ENCODE peak calls at places on chromosomes 5 and 9, in eight cellular contexts. Z, T, N, S, B, P, C and W are unnamed samples.
A peak's percentile ranks its signal among the peaks of the same experiment; 100 is the strongest.

GRCh38 chr9:18452276-18452675 is 21.7 kb upstream of the ADAMTSL1 start:
- DNase-seq in Z (no peak), T (no peak), N (no peak), S (no peak), B (no peak), P (no peak), C (no peak), W (no peak)

GRCh38 chr5:127077346-127077745 is 4.0 kb upstream of the C5orf63 start:
- DNase-seq in Z (no peak), T (no peak), N (no peak), S (no peak), B (no peak), P (no peak), C (no peak), W (no peak)

GRCh38 chr5:140358738-140359310 is 1.2 kb upstream of the SLC4A9 start:
- DNase-seq in Z (peak; percentile 48), T (peak; percentile 51), N (peak; percentile 42), S (peak; percentile 74), B (peak; percentile 37), P (peak; percentile 64), C (peak; percentile 72), W (peak; percentile 53)

GRCh38 chr9:113559834-113560620 is 96.5 kb downstream of the RGS3 start:
- DNase-seq in Z (no peak), T (no peak), N (no peak), S (no peak), B (no peak), P (no peak), C (no peak), W (no peak)

GRCh38 chr5:133299021-133299420 is 247.2 kb downstream of the HSPA4 start:
- DNase-seq in Z (peak; percentile 66), T (no peak), N (no peak), S (no peak), B (no peak), P (no peak), C (no peak), W (no peak)

GRCh38 chr5:39257554-39257953 is 38.2 kb upstream of the FYB1 start:
- DNase-seq in Z (no peak), T (no peak), N (no peak), S (no peak), B (peak; percentile 27), P (no peak), C (no peak), W (no peak)

GRCh38 chr5:34789639-34790038 is 49.3 kb upstream of the TTC23L start:
- DNase-seq in Z (no peak), T (no peak), N (no peak), S (no peak), B (no peak), P (no peak), C (no peak), W (no peak)

GRCh38 chr9:18689881-18690280 is 215.9 kb downstream of the ADAMTSL1 start:
- DNase-seq in Z (peak; percentile 32), T (peak; percentile 29), N (no peak), S (no peak), B (no peak), P (no peak), C (no peak), W (no peak)

GRCh38 chr9:123960965-123961364 is 31.0 kb upstream of the DENND1A start:
- DNase-seq in Z (no peak), T (no peak), N (no peak), S (no peak), B (no peak), P (no peak), C (no peak), W (no peak)

GRCh38 chr5:136374003-136374402 is 8.7 kb upstream of the TRPC7 start:
- DNase-seq in Z (peak; percentile 58), T (peak; percentile 12), N (no peak), S (peak; percentile 41), B (peak; percentile 13), P (peak; percentile 41), C (no peak), W (no peak)

GRCh38 chr5:367358-368130 is 46.0 kb downstream of the AHRR start:
- DNase-seq in Z (no peak), T (no peak), N (no peak), S (no peak), B (no peak), P (peak; percentile 10), C (no peak), W (peak; percentile 4)

GRCh38 chr9:134807726-134808125 is 72.9 kb upstream of the FCN2 start:
- DNase-seq in Z (no peak), T (peak; percentile 64), N (peak; percentile 63), S (no peak), B (no peak), P (no peak), C (no peak), W (no peak)

GRCh38 chr5:96050273-96050880 is 88.7 kb upstream of the ELL2 start:
- DNase-seq in Z (no peak), T (no peak), N (no peak), S (no peak), B (no peak), P (no peak), C (no peak), W (no peak)

GRCh38 chr5:58922392-58923171 is 339.7 kb downstream of the RAB3C start:
- DNase-seq in Z (no peak), T (peak; percentile 6), N (peak; percentile 48), S (no peak), B (no peak), P (no peak), C (no peak), W (no peak)

GRCh38 chr5:65191554-65192126 is 290.1 kb downstream of the ADAMTS6 start:
- DNase-seq in Z (no peak), T (no peak), N (no peak), S (no peak), B (no peak), P (no peak), C (no peak), W (no peak)

GRCh38 chr9:1140057-1140456 is 89.9 kb downstream of the DMRT2 start:
- DNase-seq in Z (no peak), T (no peak), N (no peak), S (no peak), B (no peak), P (no peak), C (no peak), W (no peak)

GRCh38 chr9:31304576-31304975 is 1079.9 kb upstream of the ACO1 start:
- DNase-seq in Z (no peak), T (peak; percentile 32), N (peak; percentile 85), S (peak; percentile 68), B (no peak), P (no peak), C (no peak), W (no peak)

GRCh38 chr5:75234251-75234650 is 2.4 kb downstream of the ANKRD31 start:
- DNase-seq in Z (no peak), T (no peak), N (no peak), S (no peak), B (no peak), P (no peak), C (no peak), W (no peak)

GRCh38 chr9:7549261-7549660 is 250.3 kb downstream of the DMAC1 start:
- DNase-seq in Z (peak; percentile 97), T (no peak), N (peak; percentile 14), S (no peak), B (no peak), P (peak; percentile 49), C (no peak), W (peak; percentile 81)

GRCh38 chr9:97744710-97745708 is 47.9 kb upstream of the XPA start:
- DNase-seq in Z (no peak), T (peak; percentile 30), N (no peak), S (peak; percentile 38), B (no peak), P (peak; percentile 60), C (no peak), W (no peak)

GRCh38 chr5:181127907-181128626 is 2.9 kb downstream of the OR2V1 start:
- DNase-seq in Z (no peak), T (no peak), N (no peak), S (no peak), B (no peak), P (no peak), C (no peak), W (no peak)

GRCh38 chr5:135729582-135729879 is 104.9 kb upstream of the SLC25A48 start:
- DNase-seq in Z (no peak), T (no peak), N (no peak), S (peak; percentile 65), B (no peak), P (no peak), C (no peak), W (no peak)

GRCh38 chr9:133821606-133822438 is 83.7 kb upstream of the SARDH start:
- DNase-seq in Z (peak; percentile 32), T (peak; percentile 40), N (peak; percentile 9), S (no peak), B (no peak), P (no peak), C (no peak), W (peak; percentile 82)

GRCh38 chr5:55750499-55750898 is 12.6 kb downstream of the DDX4 start:
- DNase-seq in Z (no peak), T (no peak), N (no peak), S (no peak), B (no peak), P (no peak), C (no peak), W (no peak)

GRCh38 chr9:109652971-109653370 is 127.0 kb upstream of the PALM2AKAP2 start:
- DNase-seq in Z (no peak), T (peak; percentile 16), N (peak; percentile 43), S (peak; percentile 83), B (peak; percentile 5), P (no peak), C (peak; percentile 30), W (no peak)
- TF ChIP-seq CTCF in Z (peak; percentile 6), T (peak; percentile 38), N (peak; percentile 38), S (peak; percentile 64), B (peak; percentile 30), P (no peak), C (peak; percentile 58), W (no peak)

GRCh38 chr9:87250205-87250604 is 247.5 kb upstream of the DAPK1 start:
- DNase-seq in Z (no peak), T (no peak), N (no peak), S (no peak), B (no peak), P (no peak), C (no peak), W (no peak)
- TF ChIP-seq CTCF in Z (no peak), T (no peak), N (no peak), S (no peak), B (no peak), P (no peak), C (no peak), W (no peak)

GRCh38 chr5:66498791-66499207 is 97.4 kb upstream of the MAST4 start:
- DNase-seq in Z (peak; percentile 32), T (no peak), N (peak; percentile 1), S (peak; percentile 79), B (peak; percentile 6), P (no peak), C (no peak), W (no peak)

GRCh38 chr5:66494437-66494836 is 101.8 kb upstream of the MAST4 start:
- DNase-seq in Z (peak; percentile 16), T (no peak), N (no peak), S (no peak), B (no peak), P (peak; percentile 81), C (no peak), W (no peak)
- TF ChIP-seq CTCF in Z (peak; percentile 62), T (no peak), N (no peak), S (no peak), B (peak; percentile 24), P (peak; percentile 60), C (no peak), W (no peak)

GRCh38 chr9:131475956-131476776 is 26.6 kb upstream of the POMT1 start:
- DNase-seq in Z (peak; percentile 39), T (no peak), N (no peak), S (no peak), B (no peak), P (peak; percentile 43), C (no peak), W (no peak)
- TF ChIP-seq CTCF in Z (peak; percentile 66), T (peak; percentile 20), N (peak; percentile 29), S (peak; percentile 65), B (peak; percentile 56), P (no peak), C (peak; percentile 42), W (no peak)

GRCh38 chr9:20754556-20754955 is 70.5 kb downstream of the FOCAD start:
- DNase-seq in Z (no peak), T (peak; percentile 11), N (no peak), S (no peak), B (no peak), P (no peak), C (no peak), W (no peak)
- TF ChIP-seq CTCF in Z (no peak), T (no peak), N (no peak), S (no peak), B (no peak), P (no peak), C (no peak), W (no peak)